ENCODE peak calls at places on chromosome 10, in ten cellular contexts. G is left lung; N is RWPE2; D is endothelial cell; M is cardiac fibroblast; H is fibroblast of villous mesenchyme; V is fibroblast of pulmonary artery; Q is hepatocyte; K is CD8-positive, alpha-beta T cell; B is WTC11. C is an unnamed sample.

GRCh38 chr10:100713049-100713858 is 32.1 kb upstream of the PAX2 start:
- DNase-seq in G (no peak), N (no peak), D (no peak), M (no peak), H (no peak), V (no peak), Q (no peak), K (no peak), B (no peak), C (no peak)

GRCh38 chr10:89207801-89208551 is 859 bp upstream of the CH25H start:
- DNase-seq in G (peak), N (no peak), D (peak), M (peak), H (peak), V (no peak), Q (peak), K (peak), B (peak), C (peak)

GRCh38 chr10:60098676-60099601 is 192.6 kb upstream of the CCDC6 start:
- DNase-seq in G (no peak), N (no peak), D (peak), M (peak), H (no peak), V (no peak), Q (no peak), K (no peak), B (no peak), C (peak)

GRCh38 chr10:62779487-62780248 is 24.9 kb upstream of the ADO start:
- DNase-seq in G (no peak), N (no peak), D (no peak), M (peak), H (no peak), V (peak), Q (no peak), K (peak), B (no peak), C (no peak)

GRCh38 chr10:24465124-24465874 is 256.4 kb downstream of the KIAA1217 start:
- DNase-seq in G (no peak), N (no peak), D (no peak), M (peak), H (peak), V (peak), Q (peak), K (no peak), B (no peak), C (no peak)

GRCh38 chr10:1148855-1149620 is 92.9 kb downstream of the WDR37 start:
- DNase-seq in G (no peak), N (no peak), D (no peak), M (no peak), H (no peak), V (no peak), Q (no peak), K (no peak), B (no peak), C (no peak)

GRCh38 chr10:62732841-62733653 is 71.5 kb upstream of the ADO start:
- DNase-seq in G (no peak), N (no peak), D (no peak), M (peak), H (peak), V (peak), Q (no peak), K (peak), B (no peak), C (no peak)

GRCh38 chr10:97701438-97702064 is 12.0 kb upstream of the MARVELD1 start:
- DNase-seq in G (no peak), N (no peak), D (peak), M (peak), H (peak), V (peak), Q (peak), K (peak), B (peak), C (peak)

GRCh38 chr10:66277481-66277880 is 648.4 kb upstream of the LRRTM3 start:
- DNase-seq in G (no peak), N (no peak), D (no peak), M (no peak), H (no peak), V (no peak), Q (no peak), K (no peak), B (no peak), C (no peak)
- TF ChIP-seq CTCF in G (no peak), N (peak), D (peak), M (peak), H (no peak), V (no peak), Q (no peak), K (no peak), B (peak), C (peak)

GRCh38 chr10:19815478-19816419 is 483 bp upstream of the PLXDC2 start:
- DNase-seq in G (peak), N (peak), D (peak), M (peak), H (peak), V (peak), Q (peak), K (no peak), B (peak), C (peak)

GRCh38 chr10:19815036-19815435 is 1.2 kb upstream of the PLXDC2 start:
- DNase-seq in G (no peak), N (no peak), D (no peak), M (no peak), H (no peak), V (no peak), Q (no peak), K (no peak), B (no peak), C (no peak)

GRCh38 chr10:19819419-19820033 is 3.3 kb downstream of the PLXDC2 start:
- DNase-seq in G (no peak), N (no peak), D (no peak), M (peak), H (peak), V (peak), Q (peak), K (no peak), B (no peak), C (no peak)

GRCh38 chr10:19816420-19817250 is at the start of gene PLXDC2:
- DNase-seq in G (peak), N (peak), D (peak), M (peak), H (peak), V (peak), Q (peak), K (no peak), B (peak), C (peak)

GRCh38 chr10:19817251-19818046 is 1.2 kb downstream of the PLXDC2 start:
- DNase-seq in G (peak), N (no peak), D (peak), M (no peak), H (no peak), V (no peak), Q (peak), K (no peak), B (peak), C (peak)
- TF ChIP-seq CTCF in G (no peak), N (peak), D (no peak), M (peak), H (no peak), V (peak), Q (peak), K (no peak), B (no peak), C (no peak)

DNA sequence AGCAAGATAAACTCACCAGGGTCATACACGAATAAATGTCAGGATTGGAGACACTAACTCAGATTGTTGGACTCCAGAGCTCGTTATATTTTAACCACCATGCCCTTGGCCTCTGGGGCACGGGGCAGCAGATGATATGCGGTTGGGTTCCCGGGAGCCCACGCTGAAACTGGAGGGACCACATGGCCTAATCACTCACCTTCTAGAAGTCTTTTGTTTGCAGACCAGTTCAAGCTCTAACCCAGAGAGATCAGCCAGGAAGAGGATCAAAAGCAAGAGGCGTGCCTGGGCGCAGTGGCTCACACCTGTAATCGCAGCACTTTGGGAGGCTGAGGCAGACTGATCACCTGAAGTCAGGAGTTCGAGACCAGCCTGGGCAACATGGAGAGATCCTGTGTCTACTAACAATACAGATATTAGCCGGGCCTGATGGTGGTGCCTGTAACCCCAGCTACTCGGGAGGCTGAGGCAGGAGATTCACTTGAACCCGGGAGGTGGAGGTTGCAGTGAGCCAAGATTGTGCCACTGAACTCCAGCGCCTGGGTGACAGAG is 42.6 kb upstream of the ECHDC3 start:
- DNase-seq in G (no peak), N (no peak), D (no peak), M (no peak), H (no peak), V (no peak), Q (peak), K (no peak), B (no peak), C (no peak)
- TF ChIP-seq CTCF in G (no peak), N (no peak), D (no peak), M (no peak), H (no peak), V (no peak), Q (no peak), K (no peak), B (no peak), C (no peak)

GRCh38 chr10:93039110-93039509 is 21.5 kb upstream of the CYP26C1 start:
- DNase-seq in G (no peak), N (no peak), D (no peak), M (peak), H (no peak), V (no peak), Q (no peak), K (no peak), B (no peak), C (no peak)
- TF ChIP-seq CTCF in G (no peak), N (no peak), D (no peak), M (no peak), H (no peak), V (no peak), Q (no peak), K (no peak), B (no peak), C (no peak)

GRCh38 chr10:78830062-78830974 is 238.4 kb upstream of the ZMIZ1 start:
- DNase-seq in G (no peak), N (no peak), D (no peak), M (peak), H (no peak), V (no peak), Q (no peak), K (no peak), B (no peak), C (no peak)

GRCh38 chr10:78829570-78829969 is 239.2 kb upstream of the ZMIZ1 start:
- DNase-seq in G (no peak), N (no peak), D (no peak), M (peak), H (no peak), V (no peak), Q (no peak), K (no peak), B (no peak), C (no peak)

GRCh38 chr10:78831001-78831400 is 237.8 kb upstream of the ZMIZ1 start:
- DNase-seq in G (no peak), N (no peak), D (no peak), M (no peak), H (no peak), V (no peak), Q (no peak), K (no peak), B (no peak), C (no peak)

GRCh38 chr10:78832281-78832680 is 236.5 kb upstream of the ZMIZ1 start:
- DNase-seq in G (no peak), N (no peak), D (no peak), M (no peak), H (no peak), V (no peak), Q (no peak), K (no peak), B (no peak), C (no peak)

GRCh38 chr10:78831457-78831856 is 237.3 kb upstream of the ZMIZ1 start:
- DNase-seq in G (no peak), N (no peak), D (no peak), M (no peak), H (no peak), V (no peak), Q (no peak), K (no peak), B (no peak), C (no peak)
- TF ChIP-seq CTCF in G (no peak), N (no peak), D (no peak), M (no peak), H (no peak), V (no peak), Q (no peak), K (no peak), B (no peak), C (no peak)

GRCh38 chr10:46325021-46325420 is 38.2 kb downstream of the ANTXRL start:
- DNase-seq in G (no peak), N (no peak), D (no peak), M (peak), H (peak), V (no peak), Q (no peak), K (no peak), B (no peak), C (no peak)
- TF ChIP-seq CTCF in G (no peak), N (peak), D (no peak), M (peak), H (peak), V (peak), Q (peak), K (no peak), B (no peak), C (no peak)